ENCODE peak calls at places on chromosomes 7 and 10, in five cellular contexts. U is neural progenitor cell, R is MM.1S, Y is HCT116, T is GM23248. O is an unnamed sample. For H3K9me3, the result is how much of the 10 kb centered on the place peaks cover.

GRCh38 chr7:12943781-12944180 is 256.3 kb downstream of the ARL4A start:
- DNase-seq in U (no peak), R (no peak), Y (no peak), T (no peak), O (no peak)

GRCh38 chr10:58178811-58179210 is 88.9 kb downstream of the IPMK start:
- DNase-seq in U (no peak), R (no peak), Y (no peak), T (peak), O (no peak)

GRCh38 chr7:87933605-87933952 is 472 bp upstream of the ADAM22 start:
- DNase-seq in U (no peak), R (no peak), Y (no peak), T (no peak), O (no peak)

GRCh38 chr10:103889121-103889720 is 28.8 kb downstream of the STN1 start:
- DNase-seq in U (no peak), R (no peak), Y (no peak), T (no peak), O (no peak)

GRCh38 chr7:15832996-15833395 is 146.5 kb upstream of the MEOX2 start:
- DNase-seq in U (no peak), R (no peak), Y (no peak), T (peak), O (peak)

GRCh38 chr7:121083790-121084251 is 95.3 kb downstream of the CPED1 start:
- DNase-seq in U (no peak), R (no peak), Y (no peak), T (peak), O (no peak)

GRCh38 chr7:7720193-7720592 is 1.8 kb upstream of the RPA3 start:
- DNase-seq in U (no peak), R (no peak), Y (no peak), T (no peak), O (no peak)

GRCh38 chr7:68319061-68319460 is 1279.2 kb upstream of the AUTS2 start:
- DNase-seq in U (no peak), R (no peak), Y (no peak), T (no peak), O (no peak)

GRCh38 chr10:97196213-97197029 is 10.7 kb upstream of the SLIT1 start:
- DNase-seq in U (peak), R (peak), Y (peak), T (peak), O (peak)

GRCh38 chr7:44185729-44186128 is 3.5 kb downstream of the GCK start:
- DNase-seq in U (no peak), R (no peak), Y (no peak), T (no peak), O (no peak)

GRCh38 chr10:133144771-133145170 is 15.2 kb upstream of the KNDC1 start:
- DNase-seq in U (no peak), R (no peak), Y (no peak), T (no peak), O (no peak)

GRCh38 chr7:135601182-135601581 is 43.5 kb downstream of the NUP205 start:
- DNase-seq in U (no peak), R (no peak), Y (no peak), T (peak), O (peak)

GRCh38 chr10:118373786-118374185 is 31.7 kb upstream of the FAM204A start:
- DNase-seq in U (no peak), R (no peak), Y (no peak), T (peak), O (no peak)

GRCh38 chr7:112252691-112253090 is 46.2 kb downstream of the ZNF277 start:
- DNase-seq in U (peak), R (no peak), Y (no peak), T (no peak), O (no peak)

GRCh38 chr10:74055383-74056065 is 57.6 kb downstream of the VCL start:
- DNase-seq in U (no peak), R (no peak), Y (no peak), T (no peak), O (no peak)

GRCh38 chr7:28767356-28767755 is 190.8 kb downstream of the TRIL start:
- DNase-seq in U (no peak), R (no peak), Y (no peak), T (peak), O (no peak)

GRCh38 chr7:78760620-78761355 is 692.7 kb downstream of the MAGI2 start:
- DNase-seq in U (no peak), R (no peak), Y (no peak), T (no peak), O (no peak)

GRCh38 chr7:82049442-82049841 is 279.6 kb upstream of the HGF start:
- DNase-seq in U (no peak), R (no peak), Y (no peak), T (peak), O (peak)

GRCh38 chr10:48602401-48603135 is 2.3 kb downstream of the ARHGAP22 start:
- DNase-seq in U (no peak), R (no peak), Y (no peak), T (peak), O (no peak)

GRCh38 chr7:150379590-150380379 is 655 bp downstream of the ZNF775 start:
- DNase-seq in U (peak), R (peak), Y (no peak), T (peak), O (no peak)

DNA sequence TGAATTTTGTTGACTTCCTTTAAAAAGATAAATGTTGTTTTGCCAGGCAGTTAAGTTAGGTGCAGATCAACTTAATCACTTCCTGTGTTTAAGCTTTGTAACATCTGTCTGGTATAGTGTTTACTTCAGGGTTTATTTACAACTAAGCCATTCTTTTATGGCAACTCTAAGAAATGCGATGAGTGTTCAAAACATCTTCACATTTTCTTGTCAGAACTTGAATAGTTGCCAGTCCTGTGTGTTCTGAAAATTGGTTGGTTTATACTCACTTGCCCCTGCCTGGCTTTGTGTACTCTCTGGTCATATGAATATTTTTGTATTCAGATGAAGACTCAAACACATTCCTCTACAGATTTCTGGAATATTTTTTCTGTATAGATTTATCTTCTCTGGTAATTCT is 327.2 kb downstream of the MDFIC start:
- DNase-seq in U (no peak), R (no peak), Y (no peak), T (no peak), O (no peak)
- TF ChIP-seq EZH2 in U (no peak), R (no peak), Y (no peak), T (no peak), O (no peak)

GRCh38 chr7:157273208-157274202 is 63.3 kb upstream of the DNAJB6 start:
- DNase-seq in U (peak), R (peak), Y (peak), T (peak), O (peak)
- TF ChIP-seq EZH2phosphoT487 in U (no peak), R (no peak), Y (no peak), T (no peak), O (no peak)

GRCh38 chr7:56229631-56230030 is 113.4 kb upstream of the NUPR2 start:
- DNase-seq in U (no peak), R (no peak), Y (no peak), T (no peak), O (no peak)
- H3K9me3 ChIP-seq in U (under half), R (under half), Y (under half), T (under half), O (under half)

GRCh38 chr10:28676297-28676967 is 889 bp upstream of the BAMBI start:
- DNase-seq in U (peak), R (peak), Y (no peak), T (peak), O (no peak)
- TF ChIP-seq EZH2 in U (no peak), R (no peak), Y (no peak), T (peak), O (no peak)

GRCh38 chr7:92766461-92767003 is 69.8 kb downstream of the CDK6 start:
- DNase-seq in U (no peak), R (no peak), Y (no peak), T (peak), O (peak)
- TF ChIP-seq EZH2phosphoT487 in U (no peak), R (no peak), Y (no peak), T (no peak), O (no peak)

DNA sequence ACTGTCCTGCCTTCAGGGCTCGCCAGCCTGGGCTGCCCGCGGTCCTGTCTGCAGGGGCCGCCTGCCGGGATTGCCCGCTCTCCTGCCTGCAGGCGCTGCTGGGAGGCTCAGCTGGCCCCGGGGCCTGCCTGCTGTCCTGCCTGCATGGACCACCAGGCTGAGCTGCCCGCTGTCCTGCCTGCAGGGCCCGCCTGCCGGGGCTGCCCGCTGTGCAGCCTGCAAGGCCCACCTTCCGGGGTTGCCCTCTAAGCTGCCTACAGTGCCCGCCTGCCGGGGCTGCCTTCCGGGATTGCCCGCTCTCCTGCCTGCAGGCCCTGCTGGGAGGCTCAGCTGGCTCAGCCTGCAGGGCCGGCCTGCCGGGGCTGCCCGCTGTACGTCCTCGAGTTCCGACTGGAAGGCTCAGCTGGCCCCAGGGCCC is 164.4 kb downstream of the GLRX3 start:
- DNase-seq in U (no peak), R (no peak), Y (no peak), T (no peak), O (no peak)
- H3K9me3 ChIP-seq in U (under half), R (under half), Y (under half), T (under half), O (under half)

GRCh38 chr10:71888623-71889387 is 37.8 kb upstream of the PSAP start:
- DNase-seq in U (peak), R (peak), Y (peak), T (peak), O (peak)
- TF ChIP-seq EZH2 in U (peak), R (no peak), Y (no peak), T (no peak), O (no peak)

DNA sequence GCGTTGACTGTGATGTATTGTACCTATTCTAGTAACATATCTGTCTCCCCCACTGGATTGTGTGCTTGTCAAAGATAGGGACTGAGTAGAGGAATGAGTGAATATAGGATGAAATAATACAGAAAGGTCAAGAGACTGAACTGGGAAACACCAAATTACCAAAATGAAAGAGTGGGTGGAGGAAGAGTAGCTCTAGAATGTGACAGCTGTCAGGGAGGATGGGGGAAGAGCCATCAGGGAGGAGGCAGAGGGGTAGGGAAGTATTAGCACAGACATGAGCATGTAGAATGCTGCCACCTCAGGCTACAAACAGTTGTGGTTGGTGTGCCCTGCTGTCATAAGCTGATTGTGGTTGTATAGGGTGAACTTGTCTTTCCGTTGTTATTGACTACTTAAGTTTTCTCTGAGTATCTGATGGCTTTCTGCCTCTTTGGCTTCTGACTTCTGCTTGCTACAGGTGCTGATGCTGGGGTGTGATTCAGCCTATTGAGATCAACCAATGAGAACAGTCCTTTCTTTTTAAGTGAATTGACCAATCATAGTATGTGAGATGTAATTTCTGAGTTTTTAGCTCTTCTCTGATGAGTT is 5.6 kb downstream of the CCSER2 start:
- DNase-seq in U (no peak), R (peak), Y (no peak), T (peak), O (no peak)
- TF ChIP-seq EZH2phosphoT487 in U (no peak), R (no peak), Y (no peak), T (no peak), O (no peak)

GRCh38 chr7:54345746-54346145 is 196.4 kb upstream of the VSTM2A start:
- DNase-seq in U (no peak), R (no peak), Y (no peak), T (no peak), O (no peak)

GRCh38 chr7:54342458-54342857 is 199.7 kb upstream of the VSTM2A start:
- DNase-seq in U (no peak), R (no peak), Y (no peak), T (no peak), O (no peak)

GRCh38 chr7:54339074-54339473 is 203.1 kb upstream of the VSTM2A start:
- DNase-seq in U (no peak), R (no peak), Y (no peak), T (peak), O (peak)

GRCh38 chr7:54349259-54349658 is 192.9 kb upstream of the VSTM2A start:
- DNase-seq in U (no peak), R (no peak), Y (no peak), T (no peak), O (no peak)

GRCh38 chr7:54343511-54343910 is 198.7 kb upstream of the VSTM2A start:
- DNase-seq in U (no peak), R (no peak), Y (no peak), T (no peak), O (no peak)
- H3K9me3 ChIP-seq in U (under half), R (under half), Y (under half), T (under half), O (under half)